ENCODE peak calls at places on chromosomes 16 and 17, in six cellular contexts. N is IMR-90, H is neural progenitor cell, K is H9, Y is endothelial cell of umbilical vein, Q is SK-N-SH. F is an unnamed sample.

GRCh38 chr16:10683160-10683559 is 11.6 kb downstream of the TEKT5 start:
- DNase-seq in N (no peak), H (peak), K (peak), Y (no peak), Q (no peak), F (no peak)

GRCh38 chr17:19348081-19348650 is 14.4 kb downstream of the B9D1 start:
- DNase-seq in N (no peak), H (no peak), K (no peak), Y (no peak), Q (no peak), F (no peak)

GRCh38 chr17:37176683-37177082 is 199.1 kb upstream of the C17orf78 start:
- DNase-seq in N (peak), H (no peak), K (no peak), Y (peak), Q (no peak), F (no peak)

GRCh38 chr17:78839173-78839761 is 1.3 kb downstream of the USP36 start:
- DNase-seq in N (peak), H (no peak), K (no peak), Y (peak), Q (no peak), F (peak)

GRCh38 chr17:37762669-37763068 is 17.8 kb upstream of the HNF1B start:
- DNase-seq in N (peak), H (no peak), K (no peak), Y (no peak), Q (no peak), F (no peak)

GRCh38 chr17:77836557-77837041 is 121.9 kb upstream of the TNRC6C start:
- DNase-seq in N (peak), H (no peak), K (no peak), Y (no peak), Q (no peak), F (no peak)

GRCh38 chr16:49469930-49470451 is 96.4 kb downstream of the C16orf78 start:
- DNase-seq in N (no peak), H (no peak), K (peak), Y (no peak), Q (no peak), F (no peak)

GRCh38 chr17:8462564-8462963 is 26.9 kb downstream of the NDEL1 start:
- DNase-seq in N (no peak), H (no peak), K (no peak), Y (no peak), Q (no peak), F (no peak)

GRCh38 chr16:4349332-4349731 is 1.8 kb downstream of the PAM16 start:
- DNase-seq in N (no peak), H (no peak), K (no peak), Y (no peak), Q (no peak), F (no peak)

GRCh38 chr16:4350365-4350786 is 745 bp downstream of the PAM16 start:
- DNase-seq in N (no peak), H (no peak), K (no peak), Y (no peak), Q (no peak), F (no peak)

GRCh38 chr16:4351880-4352279 is 759 bp upstream of the PAM16 start:
- DNase-seq in N (peak), H (no peak), K (no peak), Y (no peak), Q (no peak), F (no peak)

GRCh38 chr16:4352843-4353242 is 1.7 kb upstream of the PAM16 start:
- DNase-seq in N (no peak), H (no peak), K (no peak), Y (no peak), Q (no peak), F (no peak)

DNA sequence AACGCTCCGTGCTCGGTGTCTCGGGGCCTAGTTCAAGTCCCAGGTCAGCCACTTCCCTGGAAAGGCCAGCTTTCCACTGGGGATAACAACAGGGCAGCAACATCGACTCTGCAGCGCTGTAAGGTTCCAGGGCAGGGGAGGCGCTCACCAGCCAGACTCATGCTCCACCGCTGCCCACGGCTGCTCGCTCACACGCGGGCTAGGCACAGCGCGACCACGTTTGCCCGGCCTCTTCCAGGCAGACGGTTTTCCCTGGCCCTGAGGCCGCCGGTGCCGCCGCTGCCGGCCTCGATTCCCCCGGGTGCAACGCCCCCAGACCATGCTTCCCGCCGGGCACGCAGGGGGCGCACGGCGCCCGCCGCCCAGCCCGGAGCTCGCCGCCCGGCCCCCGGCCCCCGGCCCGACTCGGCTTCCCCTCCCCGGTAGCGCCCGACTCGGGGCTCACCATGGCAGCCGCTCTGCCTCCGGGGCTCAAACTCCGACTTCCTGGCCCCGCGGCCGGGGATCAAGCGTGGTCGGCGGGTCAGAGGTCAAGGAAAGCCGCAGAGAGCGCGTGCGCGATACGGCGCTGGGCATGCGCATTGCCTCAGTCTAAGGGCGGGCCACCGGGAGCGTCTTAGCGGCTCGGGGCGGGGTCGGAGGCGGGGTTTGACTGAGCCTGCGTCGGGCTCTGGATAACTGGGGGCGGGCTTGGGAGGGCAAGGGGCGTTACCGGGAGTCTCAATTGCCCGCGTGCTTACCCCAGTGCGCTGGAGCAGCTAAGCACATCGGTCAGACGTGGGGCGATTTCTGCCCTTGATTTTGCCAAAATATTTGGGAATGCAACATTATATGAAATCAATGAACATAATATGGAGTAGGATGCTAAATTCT is at the start of gene PAM16:
- DNase-seq in N (peak), H (peak), K (peak), Y (peak), Q (peak), F (peak)
- TF ChIP-seq CTCF in N (no peak), H (peak), K (no peak), Y (peak), Q (peak), F (no peak)

DNA sequence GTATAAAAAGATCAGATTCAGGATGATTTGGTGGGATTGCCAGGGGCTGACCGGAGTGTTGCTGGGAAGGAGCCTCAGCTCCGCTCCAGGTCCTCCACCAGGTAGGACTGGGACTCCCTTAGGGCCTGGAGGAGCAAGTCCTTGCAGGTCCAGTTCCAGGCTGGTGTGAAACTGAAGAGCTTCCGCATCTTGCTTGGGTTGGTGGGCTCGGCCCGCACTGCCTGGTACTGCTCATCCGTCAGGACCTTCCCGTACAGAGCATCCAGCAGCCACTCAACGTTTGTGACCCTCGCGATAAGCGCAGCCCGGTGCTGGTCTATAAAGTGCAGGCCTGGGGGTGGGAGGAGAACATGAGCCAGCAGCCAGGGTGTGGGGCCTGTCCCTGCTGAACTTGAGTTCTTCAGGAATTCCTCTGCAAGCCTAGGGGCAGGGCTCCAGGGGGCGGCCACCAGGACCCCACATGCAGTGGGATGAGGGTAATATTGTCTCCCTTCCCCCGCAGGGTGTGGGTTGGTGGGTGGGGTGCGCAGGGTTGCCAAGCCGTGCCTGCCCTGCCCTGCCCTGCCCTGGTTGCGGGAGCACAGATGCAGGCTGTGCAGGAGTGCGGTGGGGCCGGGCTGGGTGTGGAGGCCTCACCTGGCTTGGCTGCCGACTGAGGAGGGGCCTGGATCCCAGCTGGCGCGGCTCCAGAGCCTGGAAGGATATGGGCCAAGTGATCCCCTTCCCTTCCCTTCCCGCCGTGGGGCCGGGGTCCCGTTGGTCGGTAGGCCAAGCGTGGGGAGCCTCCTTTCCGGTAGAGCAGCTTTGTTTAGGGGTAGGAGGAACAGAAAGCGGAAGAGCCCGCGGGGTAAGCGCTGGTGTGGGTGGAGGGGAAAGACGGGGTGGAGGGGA is 804 bp downstream of the PYCARD start:
- DNase-seq in N (no peak), H (peak), K (peak), Y (no peak), Q (peak), F (peak)
- H2AFZ ChIP-seq in N (peak), H (peak), K (no peak), Y (peak), Q (no peak), F (peak)

DNA sequence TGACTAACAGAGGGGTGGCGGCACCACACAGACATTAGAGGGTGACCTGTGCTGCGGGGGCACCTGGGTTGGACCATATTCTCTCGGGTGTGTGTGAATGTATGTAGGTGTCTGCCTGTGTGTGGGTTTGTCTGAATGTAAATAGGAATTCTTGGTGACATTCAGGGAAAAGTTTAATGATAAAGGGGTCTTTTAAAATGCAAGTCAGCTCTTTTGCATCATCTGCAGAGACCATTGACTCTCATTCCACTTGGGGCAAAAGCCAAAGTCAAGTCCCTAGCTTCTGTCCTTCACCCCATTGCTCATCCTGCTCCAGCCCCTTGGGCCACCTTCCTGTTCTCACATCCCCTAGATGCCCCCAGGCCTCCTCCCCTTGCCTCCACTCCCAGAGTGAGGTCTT is 23.6 kb downstream of the KSR1 start:
- DNase-seq in N (no peak), H (no peak), K (no peak), Y (no peak), Q (no peak), F (no peak)
- TF ChIP-seq CTCF in N (no peak), H (no peak), K (no peak), Y (no peak), Q (no peak), F (no peak)

GRCh38 chr16:79648846-79649245 is 48.3 kb upstream of the MAF start:
- DNase-seq in N (no peak), H (no peak), K (no peak), Y (no peak), Q (no peak), F (no peak)

GRCh38 chr16:79647586-79647985 is 47.0 kb upstream of the MAF start:
- DNase-seq in N (no peak), H (no peak), K (no peak), Y (no peak), Q (no peak), F (no peak)

GRCh38 chr16:79642652-79643051 is 42.1 kb upstream of the MAF start:
- DNase-seq in N (no peak), H (no peak), K (no peak), Y (no peak), Q (no peak), F (no peak)

GRCh38 chr16:79645701-79646100 is 45.2 kb upstream of the MAF start:
- DNase-seq in N (no peak), H (no peak), K (no peak), Y (no peak), Q (no peak), F (no peak)

DNA sequence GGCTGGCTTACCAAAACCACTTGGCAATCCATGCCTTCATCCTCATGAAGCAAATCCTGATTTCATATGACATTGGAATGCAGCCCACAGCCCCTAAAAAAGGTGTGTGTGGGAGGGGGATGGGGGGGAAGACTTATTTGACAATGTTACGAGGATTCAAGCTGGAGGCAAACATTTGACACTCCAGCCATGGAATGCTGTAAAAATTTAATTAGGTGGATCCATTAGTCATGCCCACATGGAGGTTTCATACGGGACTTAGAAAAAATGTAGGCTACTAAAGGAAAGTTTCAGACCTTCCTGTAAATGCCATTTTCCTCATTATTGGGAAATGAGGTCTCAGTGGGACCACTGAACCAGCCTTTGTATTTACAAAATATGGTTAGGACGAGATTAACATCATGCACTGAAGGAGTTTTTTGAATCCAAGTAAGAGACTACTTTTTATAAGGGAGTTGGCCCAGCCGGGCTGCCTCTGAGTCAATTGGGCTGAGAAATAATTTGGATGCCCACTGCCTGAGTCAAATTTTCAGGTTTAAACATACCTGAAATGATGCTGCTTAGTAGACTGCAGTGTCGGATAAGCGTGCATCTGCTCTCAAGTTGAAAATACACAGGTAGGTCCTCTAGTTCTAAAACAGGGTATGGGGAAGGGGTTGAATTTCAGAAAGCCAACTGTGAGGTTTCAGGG is 44.6 kb upstream of the MAF start:
- DNase-seq in N (no peak), H (no peak), K (no peak), Y (no peak), Q (no peak), F (no peak)
- H2AFZ ChIP-seq in N (no peak), H (no peak), K (no peak), Y (no peak), Q (no peak), F (no peak)

DNA sequence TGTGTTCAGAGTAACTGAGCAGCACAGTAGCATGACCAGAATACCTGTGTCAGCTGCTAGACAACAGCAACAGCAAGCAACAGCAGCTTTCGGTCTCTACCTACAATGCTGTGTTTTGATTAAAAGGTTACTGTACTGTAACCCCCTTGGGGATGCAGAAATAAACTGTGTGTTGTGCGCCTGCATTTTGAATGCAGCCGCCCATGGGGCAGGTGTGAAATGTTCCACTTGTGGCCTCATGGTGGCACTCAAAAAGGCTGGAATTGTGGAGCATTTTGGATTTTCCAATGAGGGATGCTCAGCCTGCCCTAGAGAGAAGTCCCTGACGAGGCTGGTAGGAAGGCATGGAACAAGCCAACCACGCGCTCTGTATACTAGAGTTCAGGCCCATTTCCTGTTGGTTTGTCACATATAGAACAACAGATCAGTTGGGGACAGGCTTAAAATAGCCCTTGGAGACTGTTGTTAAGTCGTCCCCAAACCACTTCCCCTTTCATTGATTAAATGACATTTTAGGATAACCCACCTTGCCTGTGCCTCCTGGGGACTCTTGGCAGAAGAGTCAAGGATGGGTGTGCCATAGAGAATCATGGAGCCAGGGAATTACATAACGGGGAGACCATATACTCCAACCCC is 27.1 kb downstream of the SCPEP1 start:
- DNase-seq in N (no peak), H (peak), K (no peak), Y (no peak), Q (no peak), F (peak)
- TF ChIP-seq CTCF in N (no peak), H (peak), K (peak), Y (peak), Q (peak), F (peak)

DNA sequence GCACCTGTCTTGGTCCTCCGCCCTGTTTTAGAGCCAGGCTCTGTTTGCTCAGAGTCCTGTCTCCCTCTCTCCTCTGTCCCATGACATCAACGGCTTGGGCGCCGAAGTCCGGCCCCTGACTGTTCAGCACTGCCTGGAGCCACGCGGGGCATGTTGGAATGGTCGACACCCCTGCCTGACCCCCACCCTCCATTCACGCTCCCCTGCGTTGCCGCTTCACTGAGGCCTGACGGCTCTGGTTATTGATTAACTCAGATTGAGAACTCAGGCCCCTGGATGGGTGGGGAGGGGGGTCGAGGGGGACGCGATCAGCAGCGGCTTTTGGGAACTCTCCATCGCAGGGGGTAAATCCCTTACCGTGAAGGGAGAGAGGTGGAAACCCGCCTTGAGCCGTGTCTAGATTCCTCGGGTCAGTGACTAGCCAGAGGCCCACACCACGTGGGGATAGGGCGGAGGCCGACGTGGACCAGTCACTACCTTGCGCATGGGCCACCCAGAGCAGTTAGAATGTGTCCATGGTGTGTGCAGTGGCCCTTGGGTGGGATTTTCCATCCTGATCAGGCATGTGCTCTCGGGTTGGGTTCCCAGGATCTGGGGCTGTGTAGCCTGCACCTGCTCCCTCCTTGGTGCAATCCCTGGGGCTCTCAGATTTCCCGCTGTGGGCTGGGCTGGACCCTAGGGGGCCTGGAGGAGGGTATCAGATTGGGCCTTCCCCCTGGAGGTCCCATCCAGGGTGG is 1.0 kb downstream of the SMTNL2 start:
- DNase-seq in N (no peak), H (peak), K (no peak), Y (no peak), Q (no peak), F (no peak)
- H2AFZ ChIP-seq in N (no peak), H (peak), K (no peak), Y (no peak), Q (no peak), F (no peak)

GRCh38 chr16:76278086-76278485 is 885 bp downstream of the CNTNAP4 start:
- DNase-seq in N (no peak), H (no peak), K (no peak), Y (no peak), Q (no peak), F (no peak)
- TF ChIP-seq CTCF in N (no peak), H (no peak), K (no peak), Y (no peak), Q (no peak), F (no peak)